ENCODE peak calls at places on chromosomes 7 and 10, in seven cellular contexts. One of them, this sample, is unnamed.

GRCh38 chr7:134548877-134549276 is at the start of gene AKR1B15:
- DNase-seq in activated T-cell treated with anti-CD3 and anti-CD28 coated beads, Interleukin-2, amount 50 U/mL, for 72 hours: peak
- DNase-seq in activated naive CD8-positive, alpha-beta T cell treated with anti-CD3 and anti-CD28 coated beads, Interleukin-2, amount 50 U/mL, for 24 hours: peak
- DNase-seq in activated gamma-delta T cell: no peak
- DNase-seq in activated naive CD4-positive, alpha-beta T cell: no peak
- DNase-seq in aorta: no peak
- DNase-seq in Caki2: peak
- DNase-seq in this sample: no peak

GRCh38 chr7:36606442-36607205 is 117.7 kb downstream of the AOAH start:
- DNase-seq in activated T-cell treated with anti-CD3 and anti-CD28 coated beads, Interleukin-2, amount 50 U/mL, for 72 hours: no peak
- DNase-seq in activated naive CD8-positive, alpha-beta T cell treated with anti-CD3 and anti-CD28 coated beads, Interleukin-2, amount 50 U/mL, for 24 hours: no peak
- DNase-seq in activated gamma-delta T cell: no peak
- DNase-seq in activated naive CD4-positive, alpha-beta T cell: no peak
- DNase-seq in aorta: no peak
- DNase-seq in Caki2: no peak
- DNase-seq in this sample: no peak

GRCh38 chr7:111180273-111180814 is 89.4 kb downstream of the LRRN3 start:
- DNase-seq in activated T-cell treated with anti-CD3 and anti-CD28 coated beads, Interleukin-2, amount 50 U/mL, for 72 hours: no peak
- DNase-seq in activated naive CD8-positive, alpha-beta T cell treated with anti-CD3 and anti-CD28 coated beads, Interleukin-2, amount 50 U/mL, for 24 hours: no peak
- DNase-seq in activated gamma-delta T cell: no peak
- DNase-seq in activated naive CD4-positive, alpha-beta T cell: no peak
- DNase-seq in aorta: no peak
- DNase-seq in Caki2: no peak
- DNase-seq in this sample: no peak

GRCh38 chr7:98568891-98569290 is 48.2 kb upstream of the NPTX2 start:
- DNase-seq in activated T-cell treated with anti-CD3 and anti-CD28 coated beads, Interleukin-2, amount 50 U/mL, for 72 hours: no peak
- DNase-seq in activated naive CD8-positive, alpha-beta T cell treated with anti-CD3 and anti-CD28 coated beads, Interleukin-2, amount 50 U/mL, for 24 hours: no peak
- DNase-seq in activated gamma-delta T cell: no peak
- DNase-seq in activated naive CD4-positive, alpha-beta T cell: no peak
- DNase-seq in aorta: no peak
- DNase-seq in Caki2: no peak
- DNase-seq in this sample: no peak

GRCh38 chr10:73413108-73413527 is 740 bp downstream of the ANXA7 start:
- DNase-seq in activated T-cell treated with anti-CD3 and anti-CD28 coated beads, Interleukin-2, amount 50 U/mL, for 72 hours: peak
- DNase-seq in activated naive CD8-positive, alpha-beta T cell treated with anti-CD3 and anti-CD28 coated beads, Interleukin-2, amount 50 U/mL, for 24 hours: peak
- DNase-seq in activated gamma-delta T cell: no peak
- DNase-seq in activated naive CD4-positive, alpha-beta T cell: no peak
- DNase-seq in aorta: no peak
- DNase-seq in Caki2: peak
- DNase-seq in this sample: peak

GRCh38 chr10:104276192-104276591 is 7.2 kb downstream of the GSTO2 start:
- DNase-seq in activated T-cell treated with anti-CD3 and anti-CD28 coated beads, Interleukin-2, amount 50 U/mL, for 72 hours: no peak
- DNase-seq in activated naive CD8-positive, alpha-beta T cell treated with anti-CD3 and anti-CD28 coated beads, Interleukin-2, amount 50 U/mL, for 24 hours: no peak
- DNase-seq in activated gamma-delta T cell: no peak
- DNase-seq in activated naive CD4-positive, alpha-beta T cell: no peak
- DNase-seq in aorta: no peak
- DNase-seq in Caki2: no peak
- DNase-seq in this sample: no peak

GRCh38 chr10:13233358-13233757 is 816 bp downstream of the UCMA start:
- DNase-seq in activated T-cell treated with anti-CD3 and anti-CD28 coated beads, Interleukin-2, amount 50 U/mL, for 72 hours: no peak
- DNase-seq in activated naive CD8-positive, alpha-beta T cell treated with anti-CD3 and anti-CD28 coated beads, Interleukin-2, amount 50 U/mL, for 24 hours: no peak
- DNase-seq in activated gamma-delta T cell: no peak
- DNase-seq in activated naive CD4-positive, alpha-beta T cell: no peak
- DNase-seq in aorta: no peak
- DNase-seq in Caki2: no peak
- DNase-seq in this sample: no peak

GRCh38 chr10:77359287-77359691 is 278.3 kb downstream of the KCNMA1 start:
- DNase-seq in activated T-cell treated with anti-CD3 and anti-CD28 coated beads, Interleukin-2, amount 50 U/mL, for 72 hours: no peak
- DNase-seq in activated naive CD8-positive, alpha-beta T cell treated with anti-CD3 and anti-CD28 coated beads, Interleukin-2, amount 50 U/mL, for 24 hours: no peak
- DNase-seq in activated gamma-delta T cell: no peak
- DNase-seq in activated naive CD4-positive, alpha-beta T cell: no peak
- DNase-seq in aorta: no peak
- DNase-seq in Caki2: no peak
- DNase-seq in this sample: no peak

GRCh38 chr7:5838771-5839170 is 41.8 kb upstream of the OCM start:
- DNase-seq in activated T-cell treated with anti-CD3 and anti-CD28 coated beads, Interleukin-2, amount 50 U/mL, for 72 hours: no peak
- DNase-seq in activated naive CD8-positive, alpha-beta T cell treated with anti-CD3 and anti-CD28 coated beads, Interleukin-2, amount 50 U/mL, for 24 hours: no peak
- DNase-seq in activated gamma-delta T cell: no peak
- DNase-seq in activated naive CD4-positive, alpha-beta T cell: no peak
- DNase-seq in aorta: no peak
- DNase-seq in Caki2: no peak
- DNase-seq in this sample: no peak

GRCh38 chr10:9253121-9253520 is 1198.6 kb downstream of the GATA3 start:
- DNase-seq in activated T-cell treated with anti-CD3 and anti-CD28 coated beads, Interleukin-2, amount 50 U/mL, for 72 hours: no peak
- DNase-seq in activated naive CD8-positive, alpha-beta T cell treated with anti-CD3 and anti-CD28 coated beads, Interleukin-2, amount 50 U/mL, for 24 hours: no peak
- DNase-seq in activated gamma-delta T cell: no peak
- DNase-seq in activated naive CD4-positive, alpha-beta T cell: no peak
- DNase-seq in aorta: no peak
- DNase-seq in Caki2: peak
- DNase-seq in this sample: no peak

GRCh38 chr7:158705234-158705890 is 758 bp upstream of the NCAPG2 start:
- DNase-seq in activated T-cell treated with anti-CD3 and anti-CD28 coated beads, Interleukin-2, amount 50 U/mL, for 72 hours: no peak
- DNase-seq in activated naive CD8-positive, alpha-beta T cell treated with anti-CD3 and anti-CD28 coated beads, Interleukin-2, amount 50 U/mL, for 24 hours: no peak
- DNase-seq in activated gamma-delta T cell: no peak
- DNase-seq in activated naive CD4-positive, alpha-beta T cell: no peak
- DNase-seq in aorta: no peak
- DNase-seq in Caki2: no peak
- DNase-seq in this sample: no peak

GRCh38 chr7:156732091-156732621 is 91.6 kb downstream of the RNF32 start:
- DNase-seq in activated T-cell treated with anti-CD3 and anti-CD28 coated beads, Interleukin-2, amount 50 U/mL, for 72 hours: no peak
- DNase-seq in activated naive CD8-positive, alpha-beta T cell treated with anti-CD3 and anti-CD28 coated beads, Interleukin-2, amount 50 U/mL, for 24 hours: no peak
- DNase-seq in activated gamma-delta T cell: no peak
- DNase-seq in activated naive CD4-positive, alpha-beta T cell: no peak
- DNase-seq in aorta: no peak
- DNase-seq in Caki2: no peak
- DNase-seq in this sample: no peak

This sample was measured in DND-41.